ENCODE peak calls at places on chromosomes 13 and 19, in seven cellular contexts. S is cardiac muscle cell, A is dorsolateral prefrontal cortex, Z is K562, M is right lobe of liver, L is fibroblast of lung, O is neural progenitor cell. Q is an unnamed sample.
A peak's percentile ranks its signal among the peaks of the same experiment; 100 is the strongest.

GRCh38 chr13:29760561-29760960 is 89.9 kb downstream of the UBL3 start:
- DNase-seq in M (no peak), Z (no peak), A (no peak), S (no peak), L (no peak), O (no peak), Q (no peak)

GRCh38 chr13:71751074-71751473 is 115.9 kb downstream of the DACH1 start:
- DNase-seq in A (no peak), L (peak; percentile 57), M (no peak), Z (no peak), S (no peak), O (no peak), Q (no peak)

GRCh38 chr19:4059931-4060620 is 6.6 kb downstream of the ZBTB7A start:
- DNase-seq in O (no peak), M (peak; percentile 62), Z (peak; percentile 59), L (no peak), S (peak; percentile 57), A (no peak), Q (peak; percentile 71)

GRCh38 chr19:38409631-38410133 is 6.8 kb downstream of the FAM98C start:
- DNase-seq in A (no peak), S (peak; percentile 79), O (no peak), M (no peak), L (peak; percentile 44), Z (no peak), Q (no peak)

GRCh38 chr13:38008636-38009035 is 139.1 kb upstream of the TRPC4 start:
- DNase-seq in Z (no peak), L (peak; percentile 3), O (no peak), A (no peak), S (peak; percentile 41), M (no peak), Q (no peak)

GRCh38 chr19:2302319-2303208 is 5.4 kb downstream of the LINGO3 start:
- DNase-seq in S (peak; percentile 52), Z (peak; percentile 65), O (peak; percentile 82), M (peak; percentile 51), A (no peak), L (peak; percentile 68), Q (no peak)

GRCh38 chr19:10407102-10407501 is 3.8 kb upstream of the CDC37 start:
- DNase-seq in S (no peak), A (no peak), M (no peak), O (no peak), L (no peak), Z (peak; percentile 2), Q (no peak)

GRCh38 chr13:19794552-19795143 is 11.9 kb upstream of the PSPC1 start:
- DNase-seq in Z (no peak), M (no peak), A (no peak), O (no peak), S (no peak), L (no peak), Q (peak; percentile 65)

GRCh38 chr13:112112534-112113276 is 45.8 kb downstream of the SOX1 start:
- DNase-seq in Z (no peak), A (no peak), O (no peak), L (no peak), M (no peak), S (no peak), Q (no peak)

GRCh38 chr13:114043421-114044053 is 69.7 kb upstream of the C13orf46 start:
- DNase-seq in S (peak; percentile 96), O (no peak), M (no peak), Z (no peak), A (no peak), L (peak; percentile 95), Q (no peak)
- TF ChIP-seq CTCF in S (peak; percentile 57), O (no peak), M (no peak), Z (no peak), A (no peak), L (peak; percentile 36), Q (no peak)

GRCh38 chr13:25902946-25903345 is 148.9 kb downstream of the SHISA2 start:
- DNase-seq in L (no peak), A (no peak), Z (no peak), S (no peak), M (no peak), O (no peak), Q (no peak)

GRCh38 chr13:25899952-25900351 is 151.9 kb downstream of the SHISA2 start:
- DNase-seq in O (no peak), M (no peak), L (no peak), Z (no peak), S (no peak), A (no peak), Q (no peak)

GRCh38 chr13:25899464-25899863 is 152.4 kb downstream of the SHISA2 start:
- DNase-seq in O (no peak), S (no peak), Z (no peak), L (no peak), A (no peak), M (no peak), Q (no peak)

GRCh38 chr13:25898991-25899390 is 152.8 kb downstream of the SHISA2 start:
- DNase-seq in M (no peak), O (no peak), Z (no peak), A (no peak), S (no peak), L (no peak), Q (no peak)

DNA sequence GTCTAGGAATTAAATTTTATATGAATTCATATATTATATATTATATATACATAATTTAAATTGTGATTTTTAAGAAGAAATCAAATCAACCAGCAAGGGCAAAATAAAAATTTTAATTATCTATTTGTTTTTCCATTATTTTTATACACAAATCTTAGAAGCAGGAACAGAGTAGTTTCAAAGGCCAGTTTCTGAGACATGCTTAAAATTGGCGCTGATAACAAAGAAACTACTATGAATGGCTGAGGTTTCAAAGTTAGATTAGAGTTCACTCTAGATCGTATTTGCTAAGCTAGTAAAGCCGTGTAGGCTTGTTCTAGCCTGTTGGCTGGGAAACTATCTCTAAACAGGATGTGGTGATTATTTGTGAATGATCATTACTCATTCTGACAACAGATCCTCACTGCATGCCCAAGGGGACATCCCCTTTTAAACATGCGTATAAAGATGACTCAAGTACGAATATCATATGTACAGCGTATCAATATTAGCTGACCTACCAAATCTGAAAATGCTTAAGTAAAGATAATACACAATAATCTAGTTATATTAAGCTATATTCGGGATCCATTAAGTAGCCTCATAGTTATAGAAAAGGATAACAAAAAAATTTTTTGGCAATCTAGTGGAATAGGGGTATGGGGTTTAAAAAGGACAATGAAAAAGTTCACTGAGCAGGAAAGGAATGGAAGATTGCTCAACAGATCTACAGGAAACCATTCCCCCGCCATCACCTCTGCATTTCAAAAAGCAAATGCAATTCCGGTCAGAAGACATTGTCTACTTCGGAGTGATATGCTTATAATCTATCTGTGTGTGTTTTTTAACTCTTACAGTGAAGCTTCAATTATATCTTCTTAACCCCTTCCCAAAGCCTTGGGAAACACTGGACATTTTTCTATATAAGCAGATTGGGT is 150.1 kb downstream of the SHISA2 start:
- DNase-seq in Z (no peak), A (no peak), L (peak; percentile 68), O (no peak), M (no peak), S (peak; percentile 91), Q (peak; percentile 92)
- H3K27ac ChIP-seq in Z (no peak overlapping the region), A (no peak overlapping the region), L (no peak overlapping the region), O (no peak overlapping the region), M (no peak overlapping the region), S (no peak overlapping the region), Q (no peak overlapping the region)

GRCh38 chr19:42324655-42325307 is 654 bp upstream of the MEGF8 start:
- DNase-seq in A (no peak), M (peak; percentile 33), O (peak; percentile 47), S (no peak), Z (no peak), L (no peak), Q (no peak)
- TF ChIP-seq CTCF in A (no peak), M (no peak), O (no peak), S (no peak), Z (no peak), L (peak; percentile 95), Q (no peak)

GRCh38 chr13:45216193-45216592 is 15.3 kb upstream of the KCTD4 start:
- DNase-seq in O (no peak), A (no peak), L (no peak), Z (no peak), M (no peak), S (no peak), Q (no peak)

GRCh38 chr13:45218689-45219088 is 17.8 kb upstream of the KCTD4 start:
- DNase-seq in A (no peak), S (no peak), L (no peak), M (no peak), O (no peak), Z (no peak), Q (no peak)

GRCh38 chr13:45219938-45220375 is 19.1 kb upstream of the KCTD4 start:
- DNase-seq in O (no peak), S (peak; percentile 46), A (no peak), M (no peak), Z (no peak), L (peak; percentile 42), Q (peak; percentile 86)

GRCh38 chr13:45220403-45220802 is 19.6 kb upstream of the KCTD4 start:
- DNase-seq in L (no peak), S (no peak), M (no peak), O (no peak), A (no peak), Z (no peak), Q (no peak)

DNA sequence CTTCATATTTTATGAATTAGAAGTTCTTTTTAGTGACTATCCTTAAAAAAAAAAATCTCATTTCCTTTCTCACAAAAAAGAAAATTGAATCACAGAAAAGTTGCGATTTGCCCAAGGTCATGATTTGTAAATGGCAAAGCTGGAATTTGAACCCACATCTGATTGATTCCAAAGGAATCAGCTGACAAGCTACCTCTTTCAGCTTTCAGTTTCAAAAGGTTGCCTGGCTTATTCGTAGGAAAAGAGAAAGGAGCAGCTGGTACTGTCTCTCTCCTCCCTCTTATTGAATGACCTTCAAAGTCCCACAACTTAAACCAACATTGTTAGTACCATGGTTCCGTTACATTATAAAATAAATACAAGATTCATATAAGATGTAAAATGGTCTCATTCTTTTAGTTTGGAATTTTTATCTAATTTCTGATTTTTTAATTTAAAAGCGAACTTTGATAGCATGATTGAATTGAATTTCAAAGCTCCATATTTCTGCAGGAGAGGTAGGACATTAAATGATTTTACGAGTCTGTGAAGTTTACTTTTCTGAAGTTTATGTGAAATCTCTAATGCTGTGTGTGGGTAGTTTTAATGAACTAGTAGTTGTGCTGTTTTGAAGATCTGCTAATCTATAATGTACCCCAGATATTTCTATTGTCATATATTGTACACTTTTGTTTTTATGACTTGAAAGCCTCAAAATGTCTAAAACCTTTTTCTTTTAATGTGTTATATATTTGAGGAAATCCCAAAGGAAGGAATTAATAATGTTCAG is 18.5 kb upstream of the KCTD4 start:
- DNase-seq in M (no peak), S (no peak), O (no peak), A (no peak), Z (no peak), L (no peak), Q (no peak)
- H3K27ac ChIP-seq in M (peak overlapping the region; percentile 74), S (no peak overlapping the region), O (no peak overlapping the region), A (no peak overlapping the region), Z (no peak overlapping the region), L (no peak overlapping the region), Q (no peak overlapping the region)

GRCh38 chr13:32376642-32377418 is 51.1 kb downstream of the N4BP2L1 start:
- DNase-seq in Z (no peak), S (no peak), M (no peak), O (no peak), A (no peak), L (no peak), Q (no peak)

GRCh38 chr13:32381539-32381938 is 46.4 kb downstream of the N4BP2L1 start:
- DNase-seq in O (peak; percentile 71), M (no peak), A (no peak), S (peak; percentile 67), Z (no peak), L (peak; percentile 61), Q (no peak)

GRCh38 chr13:32378012-32378411 is 49.9 kb downstream of the N4BP2L1 start:
- DNase-seq in Z (no peak), S (peak; percentile 11), A (no peak), L (peak; percentile 14), M (no peak), O (no peak), Q (no peak)
- TF ChIP-seq CTCF in Z (no peak), S (no peak), A (no peak), L (no peak), M (peak; percentile 22), O (no peak), Q (no peak)

Q was measured in RWPE1.